ENCODE peak calls at places on chromosome 4, in eight cellular contexts. E is K562, B is transverse colon, S is tibial nerve, W is ovary, M is A549, K is upper lobe of left lung, N is sigmoid colon. R is an unnamed sample.

GRCh38 chr4:182832352-182833120 is 84.7 kb downstream of the DCTD start:
- DNase-seq in K (no peak), S (no peak), N (no peak), M (no peak), B (no peak), W (no peak), E (no peak), R (no peak)

GRCh38 chr4:188295899-188296298 is 156.7 kb downstream of the TRIML1 start:
- DNase-seq in M (no peak), K (no peak), N (no peak), E (no peak), B (no peak), S (no peak), W (no peak), R (no peak)

GRCh38 chr4:89324671-89325070 is 17.1 kb upstream of the GPRIN3 start:
- DNase-seq in N (no peak), K (no peak), B (no peak), M (no peak), S (no peak), W (no peak), E (no peak), R (no peak)

GRCh38 chr4:119627267-119628190 is 1.1 kb downstream of the PDE5A start:
- DNase-seq in N (peak), M (peak), B (peak), K (peak), E (peak), W (peak), S (peak), R (peak)

GRCh38 chr4:103150677-103151076 is 47.5 kb downstream of the CENPE start:
- DNase-seq in B (no peak), S (no peak), E (no peak), N (no peak), K (no peak), M (peak), W (no peak), R (no peak)

GRCh38 chr4:95050980-95051688 is 293.4 kb downstream of the BMPR1B start:
- DNase-seq in N (no peak), B (no peak), M (no peak), S (no peak), K (no peak), E (no peak), W (no peak), R (no peak)

GRCh38 chr4:52837716-52838558 is 24.2 kb upstream of the RASL11B start:
- DNase-seq in K (no peak), B (no peak), M (no peak), S (no peak), E (no peak), W (no peak), N (no peak), R (no peak)

GRCh38 chr4:153781717-153782416 is 7.0 kb downstream of the SFRP2 start:
- DNase-seq in W (no peak), B (no peak), N (no peak), E (no peak), M (no peak), K (no peak), S (no peak), R (no peak)

GRCh38 chr4:150859435-150859834 is 155.6 kb downstream of the LRBA start:
- DNase-seq in S (no peak), B (no peak), M (no peak), K (no peak), N (no peak), W (no peak), E (no peak), R (no peak)

GRCh38 chr4:156933633-156934258 is 37.9 kb downstream of the PDGFC start:
- DNase-seq in E (no peak), W (no peak), S (no peak), B (no peak), N (no peak), M (no peak), K (no peak), R (no peak)

GRCh38 chr4:43242611-43243010 is 350.1 kb downstream of the GRXCR1 start:
- DNase-seq in E (no peak), N (no peak), W (no peak), K (no peak), S (no peak), B (no peak), M (no peak), R (no peak)

GRCh38 chr4:7226464-7226863 is 34.1 kb downstream of the SORCS2 start:
- DNase-seq in B (no peak), N (no peak), E (no peak), K (peak), S (no peak), W (no peak), M (no peak), R (no peak)

GRCh38 chr4:78693777-78694456 is 82.2 kb upstream of the BMP2K start:
- DNase-seq in W (no peak), M (no peak), N (no peak), S (peak), B (no peak), E (peak), K (no peak), R (no peak)

GRCh38 chr4:21195682-21196081 is 495.4 kb downstream of the PACRGL start:
- DNase-seq in K (no peak), W (no peak), S (no peak), B (no peak), E (no peak), N (no peak), M (no peak), R (no peak)

GRCh38 chr4:41670982-41671381 is 77.5 kb downstream of the PHOX2B start:
- DNase-seq in E (no peak), B (no peak), S (no peak), M (no peak), W (no peak), K (no peak), N (no peak), R (no peak)

GRCh38 chr4:123673971-123674370 is 277.4 kb downstream of the SPRY1 start:
- DNase-seq in S (no peak), B (no peak), M (no peak), W (no peak), N (no peak), K (no peak), E (no peak), R (no peak)

GRCh38 chr4:113094802-113095201 is 45.3 kb downstream of the ANK2 start:
- DNase-seq in E (peak), S (no peak), W (no peak), K (no peak), B (no peak), M (peak), N (no peak), R (no peak)

GRCh38 chr4:163495900-163496299 is 1.4 kb downstream of the TMA16 start:
- DNase-seq in N (no peak), M (no peak), E (no peak), B (no peak), K (no peak), S (no peak), W (no peak), R (no peak)

GRCh38 chr4:83855044-83855443 is 319.1 kb downstream of the GPAT3 start:
- DNase-seq in W (no peak), N (no peak), M (peak), S (no peak), K (no peak), B (no peak), E (no peak), R (no peak)

GRCh38 chr4:163092093-163092492 is 74.6 kb downstream of the NAF1 start:
- DNase-seq in K (no peak), N (no peak), E (no peak), W (no peak), B (no peak), M (no peak), S (no peak), R (no peak)

GRCh38 chr4:60500860-60501259 is 699.3 kb upstream of the ADGRL3 start:
- DNase-seq in N (no peak), M (no peak), K (no peak), E (no peak), B (no peak), W (no peak), S (no peak), R (no peak)

GRCh38 chr4:81963506-81964020 is 410.2 kb downstream of the HNRNPD start:
- DNase-seq in N (no peak), W (no peak), S (no peak), K (no peak), B (no peak), E (no peak), M (no peak), R (no peak)

GRCh38 chr4:6855692-6856297 is 53.8 kb upstream of the TBC1D14 start:
- DNase-seq in M (peak), E (peak), K (no peak), W (no peak), B (no peak), N (no peak), S (no peak), R (no peak)

GRCh38 chr4:38562751-38563198 is 101.2 kb upstream of the KLF3 start:
- DNase-seq in N (peak), E (no peak), M (no peak), K (no peak), S (peak), B (peak), W (no peak), R (no peak)

GRCh38 chr4:177033632-177034031 is 240.9 kb upstream of the VEGFC start:
- DNase-seq in N (no peak), K (no peak), M (no peak), E (no peak), S (no peak), W (no peak), B (no peak), R (no peak)

GRCh38 chr4:82352825-82353370 is 20.9 kb downstream of the HNRNPD start:
- DNase-seq in W (no peak), M (no peak), S (no peak), B (no peak), N (no peak), E (no peak), K (no peak), R (no peak)

GRCh38 chr4:99811850-99812249 is 4.8 kb upstream of the DAPP1 start:
- DNase-seq in E (peak), K (no peak), W (no peak), S (peak), N (no peak), B (peak), M (no peak), R (no peak)

GRCh38 chr4:147863111-147863747 is 131.3 kb downstream of the ARHGAP10 start:
- DNase-seq in S (no peak), E (no peak), K (no peak), M (no peak), N (no peak), B (no peak), W (no peak), R (no peak)

GRCh38 chr4:156981262-156981661 is 9.7 kb upstream of the PDGFC start:
- DNase-seq in B (no peak), W (no peak), E (no peak), K (no peak), M (no peak), S (no peak), N (no peak), R (no peak)

GRCh38 chr4:111788046-111788642 is 357.1 kb upstream of the FAM241A start:
- DNase-seq in M (no peak), N (no peak), K (peak), S (no peak), E (no peak), B (no peak), W (no peak), R (no peak)

DNA sequence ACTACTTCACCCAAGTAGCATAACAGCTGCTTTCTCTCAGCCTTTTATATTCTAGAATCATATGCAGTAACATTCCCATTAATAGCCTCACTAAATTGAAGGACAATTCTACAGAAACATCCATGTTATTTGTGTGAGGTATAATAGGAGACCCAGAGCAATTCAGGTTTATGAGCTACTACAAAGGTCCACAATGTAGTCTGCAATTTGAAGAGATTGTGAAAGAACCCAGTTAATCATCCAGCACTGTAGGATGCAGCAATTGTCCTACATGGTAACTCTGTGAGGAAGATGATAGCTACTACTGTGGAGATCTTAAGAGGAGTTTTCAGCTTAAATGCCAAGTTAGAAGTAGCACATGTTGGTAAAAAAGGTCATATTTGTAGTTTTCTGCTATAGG is 30.8 kb downstream of the TMEM165 start:
- DNase-seq in E (no peak), K (no peak), N (no peak), W (no peak), M (no peak), S (no peak), B (no peak), R (no peak)
- TF ChIP-seq POLR2A in E (no peak), K (no peak), N (no peak), W (no peak), M (no peak), S (no peak), B (no peak), R (no peak)

GRCh38 chr4:16508968-16509367 is 282.7 kb upstream of the TAPT1 start:
- DNase-seq in B (no peak), K (no peak), W (no peak), M (no peak), S (no peak), E (peak), N (no peak), R (no peak)

GRCh38 chr4:16505726-16506125 is 279.5 kb upstream of the TAPT1 start:
- DNase-seq in E (peak), B (no peak), S (no peak), W (no peak), K (no peak), M (no peak), N (no peak), R (no peak)
- TF ChIP-seq CTCF in E (no peak), B (no peak), S (no peak), W (no peak), K (peak), M (no peak), N (peak), R (no peak)

GRCh38 chr4:118331352-118331751 is 21.5 kb downstream of the PRSS12 start:
- DNase-seq in K (no peak), W (no peak), M (no peak), B (no peak), N (no peak), S (no peak), E (no peak), R (no peak)

GRCh38 chr4:118329849-118330248 is 23.0 kb downstream of the PRSS12 start:
- DNase-seq in W (no peak), S (no peak), M (no peak), K (no peak), E (no peak), N (no peak), B (no peak), R (no peak)

GRCh38 chr4:118325443-118325842 is 27.4 kb downstream of the PRSS12 start:
- DNase-seq in N (no peak), S (no peak), M (no peak), B (no peak), K (no peak), W (no peak), E (no peak), R (no peak)

GRCh38 chr4:118326585-118326984 is 26.2 kb downstream of the PRSS12 start:
- DNase-seq in M (no peak), E (no peak), N (no peak), W (no peak), B (no peak), S (no peak), K (no peak), R (no peak)

DNA sequence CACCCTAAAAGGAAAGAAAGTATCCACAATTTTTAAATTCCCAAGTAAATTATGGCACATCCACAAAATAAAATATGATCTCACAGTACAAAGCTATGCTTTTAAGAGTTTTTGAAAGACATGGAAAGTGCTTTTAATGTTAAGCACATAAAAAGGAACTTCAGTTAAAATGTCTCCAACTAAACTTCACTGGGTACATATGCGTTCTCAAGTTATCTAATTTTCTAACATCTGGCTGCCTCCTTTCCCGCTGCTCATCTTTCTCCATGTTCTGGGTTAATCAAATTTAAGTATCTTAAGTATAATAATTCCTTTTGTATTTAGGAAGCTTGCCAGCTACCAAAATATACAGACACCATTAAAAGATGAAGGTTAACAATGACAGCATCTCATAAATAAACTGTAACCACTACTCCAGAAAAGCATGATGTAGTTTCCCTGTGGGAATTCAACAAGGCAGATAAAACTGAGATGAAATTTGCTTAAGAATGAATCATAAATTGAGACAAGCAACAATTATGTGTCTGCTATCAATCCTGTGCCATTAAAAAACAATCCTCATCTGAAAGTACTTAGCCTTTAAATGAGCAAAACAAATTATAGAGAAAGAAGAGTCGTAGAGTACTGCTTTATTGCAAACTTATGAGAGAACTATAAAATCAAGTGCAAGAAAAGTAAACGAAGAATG is 25.1 kb downstream of the PRSS12 start:
- DNase-seq in K (no peak), N (no peak), S (no peak), B (no peak), W (no peak), E (no peak), M (no peak), R (no peak)
- TF ChIP-seq EP300 in K (no peak), N (no peak), S (no peak), B (no peak), W (no peak), E (no peak), M (no peak), R (no peak)

GRCh38 chr4:84968936-84969335 is 2.4 kb upstream of the WDFY3 start:
- DNase-seq in E (no peak), B (no peak), S (no peak), N (no peak), M (no peak), K (no peak), W (no peak), R (no peak)

GRCh38 chr4:84964995-84965557 is 1.4 kb downstream of the WDFY3 start:
- DNase-seq in W (no peak), N (no peak), E (no peak), S (no peak), M (no peak), B (no peak), K (no peak), R (no peak)

GRCh38 chr4:84967292-84967651 is 782 bp upstream of the WDFY3 start:
- DNase-seq in W (no peak), B (no peak), S (peak), E (no peak), K (no peak), M (no peak), N (no peak), R (no peak)

GRCh38 chr4:84965558-84966381 is 720 bp downstream of the WDFY3 start:
- DNase-seq in M (peak), S (no peak), N (peak), K (peak), E (peak), B (peak), W (peak), R (peak)

GRCh38 chr4:84966382-84967291 is at the start of gene WDFY3:
- DNase-seq in E (peak), W (peak), S (peak), M (peak), K (peak), B (peak), N (peak), R (peak)
- TF ChIP-seq POLR2A in E (peak), W (peak), S (peak), M (peak), K (peak), B (peak), N (peak), R (peak)

GRCh38 chr4:133324491-133324890 is 175.4 kb downstream of the PCDH10 start:
- DNase-seq in B (no peak), N (no peak), E (no peak), K (no peak), M (no peak), W (no peak), S (no peak), R (no peak)

GRCh38 chr4:133316874-133317273 is 167.8 kb downstream of the PCDH10 start:
- DNase-seq in S (no peak), W (no peak), E (peak), B (no peak), M (no peak), N (no peak), K (no peak), R (no peak)

GRCh38 chr4:133323670-133324069 is 174.6 kb downstream of the PCDH10 start:
- DNase-seq in N (no peak), B (no peak), W (no peak), M (no peak), K (no peak), E (no peak), S (no peak), R (no peak)

DNA sequence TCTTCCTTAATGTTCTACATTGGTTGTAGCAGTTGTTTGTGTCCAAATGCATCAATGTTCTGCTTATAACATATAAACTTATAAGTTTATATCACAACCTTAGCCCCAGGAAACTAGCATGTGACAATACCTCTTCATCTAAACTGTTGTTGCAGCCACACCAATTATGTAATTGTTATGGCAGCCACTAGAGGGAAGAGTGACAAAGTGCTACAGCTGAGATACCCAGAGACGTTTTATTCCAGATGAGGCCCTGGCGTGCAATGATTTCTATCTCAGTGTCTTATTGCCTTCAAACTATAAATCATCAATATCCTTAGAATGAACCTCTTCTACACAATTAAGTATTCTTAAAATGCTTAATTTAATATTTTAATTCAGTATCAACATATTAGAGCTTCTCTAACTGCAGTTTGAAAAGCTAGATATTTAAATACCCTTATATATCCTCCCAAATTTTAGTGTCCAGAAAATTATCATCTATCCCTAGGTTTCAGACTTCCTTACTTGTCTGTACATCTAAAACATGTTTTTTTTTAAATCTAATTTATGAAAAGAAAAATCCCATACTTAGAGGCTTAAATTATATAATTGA is 171.6 kb downstream of the PCDH10 start:
- DNase-seq in W (no peak), N (no peak), K (no peak), M (peak), E (peak), S (no peak), B (no peak), R (no peak)
- TF ChIP-seq CTCF in W (no peak), N (peak), K (peak), M (peak), E (peak), S (peak), B (peak), R (no peak)

GRCh38 chr4:3422241-3422801 is 19.4 kb upstream of the HGFAC start:
- DNase-seq in E (no peak), B (no peak), S (no peak), W (no peak), N (no peak), M (no peak), K (peak), R (no peak)

GRCh38 chr4:3424522-3425095 is 17.2 kb upstream of the HGFAC start:
- DNase-seq in K (peak), M (no peak), S (no peak), W (no peak), B (no peak), N (no peak), E (no peak), R (no peak)

GRCh38 chr4:3422808-3423297 is 18.9 kb upstream of the HGFAC start:
- DNase-seq in W (no peak), E (no peak), B (no peak), M (no peak), K (peak), N (no peak), S (no peak), R (no peak)

GRCh38 chr4:3423406-3423805 is 18.4 kb upstream of the HGFAC start:
- DNase-seq in E (no peak), B (no peak), N (no peak), S (no peak), W (no peak), K (peak), M (no peak), R (no peak)

DNA sequence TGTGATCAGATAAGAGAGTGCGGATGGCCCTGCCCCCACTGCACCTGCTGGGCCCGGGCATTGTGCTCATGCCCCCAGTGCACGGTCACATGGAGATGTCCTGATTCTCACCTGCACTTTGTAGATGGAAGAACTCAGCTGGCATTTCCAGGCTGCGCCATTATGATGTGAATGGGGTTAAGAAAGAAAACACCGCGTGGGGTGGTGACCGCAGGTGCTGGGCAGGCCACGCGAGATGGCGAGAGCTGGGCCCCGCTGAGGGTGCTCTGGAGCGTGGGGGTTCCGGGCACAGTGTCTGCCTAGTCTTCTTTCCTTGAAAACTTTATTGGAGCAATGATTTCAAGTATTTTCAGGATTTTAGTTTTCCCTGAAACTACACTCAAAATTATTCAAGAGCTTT is 17.8 kb upstream of the HGFAC start:
- DNase-seq in S (no peak), B (no peak), M (no peak), N (no peak), E (no peak), K (peak), W (no peak), R (no peak)
- TF ChIP-seq EP300 in S (no peak), B (no peak), M (no peak), N (no peak), E (no peak), K (no peak), W (no peak), R (no peak)